ENCODE peak calls at places on chromosomes 7 and 10, in eight cellular contexts. K is T-helper 9 cell; C is globus pallidus; D is activated T-cell treated with anti-CD3 and anti-CD28 coated beads for 48 hours; S is EH; M is SW480; Z is stimulated activated CD4-positive, alpha-beta T cell treated with anti-CD3 and anti-CD28 coated beads, Interleukin-12 subunit alpha, Interleukin-12 subunit beta, amount 100 ng/mL, for 48 hours; E is stimulated activated naive CD8-positive, alpha-beta T cell treated with anti-CD3 and anti-CD28 coated beads, Interleukin-15, Interleukin-2, amounts not matched to agents 100 U/mL and 50 U/mL, for 24 hours. Q is an unnamed sample.

GRCh38 chr10:122555431-122555830 is 5.1 kb upstream of the DMBT1 start:
- DNase-seq in M (no peak), D (no peak), S (no peak), Z (no peak), C (no peak), E (no peak), K (no peak), Q (no peak)

GRCh38 chr7:149790754-149791360 is 17.5 kb upstream of the ZNF467 start:
- DNase-seq in S (no peak), D (no peak), K (no peak), C (no peak), E (no peak), Z (no peak), M (no peak), Q (no peak)

GRCh38 chr10:132293416-132294195 is 14.1 kb downstream of the STK32C start:
- DNase-seq in K (no peak), C (peak; percentile 47), E (no peak), D (no peak), M (no peak), S (no peak), Z (no peak), Q (no peak)

GRCh38 chr10:132632851-132633684 is 95.5 kb downstream of the INPP5A start:
- DNase-seq in C (no peak), Z (no peak), S (peak; percentile 87), K (no peak), D (no peak), E (no peak), M (no peak), Q (no peak)

GRCh38 chr7:1767524-1767923 is 97.4 kb downstream of the ELFN1 start:
- DNase-seq in M (no peak), Z (no peak), K (no peak), D (no peak), S (no peak), E (no peak), C (no peak), Q (no peak)

GRCh38 chr7:151244156-151244870 is 4.2 kb downstream of the SMARCD3 start:
- DNase-seq in S (peak; percentile 64), K (peak; percentile 54), M (no peak), C (no peak), Z (peak; percentile 44), D (no peak), E (peak; percentile 76), Q (peak; percentile 50)

GRCh38 chr10:102200751-102201640 is 25.1 kb upstream of the ELOVL3 start:
- DNase-seq in M (no peak), Z (no peak), E (no peak), S (no peak), D (no peak), K (no peak), C (no peak), Q (no peak)

GRCh38 chr7:115191506-115191905 is 269.6 kb downstream of the MDFIC start:
- DNase-seq in Z (no peak), D (no peak), E (no peak), S (no peak), K (no peak), C (no peak), M (no peak), Q (peak; percentile 50)

GRCh38 chr7:43572516-43573049 is 10.3 kb upstream of the STK17A start:
- DNase-seq in S (peak; percentile 100), K (no peak), D (no peak), M (peak; percentile 97), Z (no peak), E (peak; percentile 31), C (peak; percentile 72), Q (peak; percentile 18)

GRCh38 chr10:6044651-6045599 is 17.2 kb downstream of the IL2RA start:
- DNase-seq in S (no peak), D (no peak), M (no peak), E (peak; percentile 55), C (no peak), Z (no peak), K (no peak), Q (no peak)

GRCh38 chr7:129665013-129665401 is 53.5 kb downstream of the NRF1 start:
- DNase-seq in M (peak; percentile 68), E (no peak), S (peak; percentile 96), K (no peak), D (no peak), C (no peak), Z (no peak), Q (peak; percentile 88)

GRCh38 chr7:125465527-125465926 is 535.9 kb upstream of the POT1 start:
- DNase-seq in M (no peak), C (no peak), E (no peak), D (no peak), S (no peak), K (no peak), Z (no peak), Q (peak; percentile 85)

GRCh38 chr7:33760834-33761233 is 144.5 kb upstream of the BMPER start:
- DNase-seq in S (no peak), C (no peak), K (no peak), E (no peak), M (no peak), D (no peak), Z (no peak), Q (no peak)

GRCh38 chr10:91779011-91779605 is 19.1 kb upstream of the TNKS2 start:
- DNase-seq in Z (no peak), S (peak; percentile 30), M (no peak), C (no peak), D (no peak), K (no peak), E (no peak), Q (no peak)

GRCh38 chr7:1812693-1813393 is 142.8 kb downstream of the ELFN1 start:
- DNase-seq in Z (no peak), S (no peak), K (no peak), M (no peak), D (no peak), E (no peak), C (no peak), Q (peak; percentile 76)

GRCh38 chr10:30974773-30975386 is 56.8 kb downstream of the ZNF438 start:
- DNase-seq in E (no peak), Z (no peak), C (no peak), K (no peak), D (no peak), S (no peak), M (no peak), Q (no peak)

Q was measured in SJCRH30.